ENCODE peak calls at places on chromosomes 5 and 9, in eight cellular contexts. A, B, H, P, N, J, Y and S are unnamed samples.

GRCh38 chr5:153619706-153620105 is 129.2 kb downstream of the GRIA1 start:
- DNase-seq in P (peak), B (no peak), Y (no peak), J (no peak), N (no peak), H (no peak), A (no peak), S (peak)

GRCh38 chr9:25964239-25964638 is 286.0 kb upstream of the TUSC1 start:
- DNase-seq in P (peak), N (no peak), B (peak), A (peak), H (no peak), Y (no peak), J (peak), S (peak)

GRCh38 chr9:129886226-129887174 is 51.2 kb downstream of the USP20 start:
- DNase-seq in P (no peak), N (no peak), B (peak), A (no peak), H (peak), Y (no peak), J (no peak), S (no peak)

GRCh38 chr9:134492281-134492691 is 149.3 kb upstream of the COL5A1 start:
- DNase-seq in B (no peak), N (no peak), Y (no peak), H (peak), J (no peak), P (no peak), A (no peak), S (no peak)

GRCh38 chr5:115381911-115382662 is 85.6 kb upstream of the CCDC112 start:
- DNase-seq in H (no peak), B (peak), P (no peak), A (no peak), J (no peak), N (no peak), Y (no peak), S (no peak)

GRCh38 chr5:93594591-93595419 is 11.8 kb downstream of the NR2F1 start:
- DNase-seq in N (no peak), B (peak), P (no peak), J (no peak), Y (peak), H (no peak), A (no peak), S (no peak)

GRCh38 chr5:143968071-143968878 is 156.3 kb downstream of the HMHB1 start:
- DNase-seq in N (no peak), J (peak), H (no peak), Y (no peak), B (peak), A (peak), P (peak), S (peak)

GRCh38 chr9:111955048-111955447 is 58.4 kb downstream of the UGCG start:
- DNase-seq in P (no peak), H (no peak), B (no peak), J (no peak), A (no peak), Y (no peak), N (no peak), S (no peak)

GRCh38 chr5:126054593-126055347 is 368.4 kb upstream of the GRAMD2B start:
- DNase-seq in J (no peak), P (peak), B (no peak), Y (no peak), A (no peak), N (no peak), H (no peak), S (no peak)

GRCh38 chr9:92455217-92455616 is 27.1 kb downstream of the ASPN start:
- DNase-seq in N (no peak), A (peak), J (peak), Y (no peak), P (peak), H (no peak), B (no peak), S (peak)

GRCh38 chr5:78508231-78508765 is 140.3 kb downstream of the LHFPL2 start:
- DNase-seq in Y (no peak), B (no peak), P (no peak), A (no peak), H (no peak), N (no peak), J (no peak), S (no peak)

GRCh38 chr9:121156263-121156731 is 45.4 kb downstream of the RAB14 start:
- DNase-seq in B (no peak), J (no peak), H (no peak), P (peak), Y (no peak), N (no peak), A (peak), S (peak)

GRCh38 chr9:17075758-17076485 is 58.9 kb upstream of the CNTLN start:
- DNase-seq in A (no peak), N (no peak), H (no peak), P (peak), Y (no peak), B (no peak), J (no peak), S (no peak)

GRCh38 chr5:96157077-96157780 is 195.6 kb upstream of the ELL2 start:
- DNase-seq in H (no peak), B (no peak), P (peak), A (no peak), N (no peak), Y (no peak), J (no peak), S (no peak)

GRCh38 chr9:23232831-23233230 is 593.2 kb downstream of the ELAVL2 start:
- DNase-seq in J (no peak), Y (no peak), B (no peak), H (no peak), A (no peak), N (no peak), P (no peak), S (no peak)

GRCh38 chr5:53369681-53370080 is 110.7 kb upstream of the FST start:
- DNase-seq in P (no peak), J (no peak), A (no peak), H (no peak), B (no peak), N (no peak), Y (no peak), S (no peak)

GRCh38 chr5:153965102-153965645 is 73.5 kb downstream of the FAM114A2 start:
- DNase-seq in Y (peak), A (peak), J (peak), N (no peak), H (no peak), P (peak), B (peak), S (peak)

GRCh38 chr5:68134033-68134668 is 81.4 kb upstream of the PIK3R1 start:
- DNase-seq in N (no peak), Y (no peak), A (no peak), H (no peak), J (no peak), B (no peak), P (no peak), S (peak)

GRCh38 chr9:83972286-83972685 is 7.7 kb downstream of the HNRNPK start:
- DNase-seq in A (no peak), P (no peak), B (no peak), H (no peak), N (no peak), Y (no peak), J (no peak), S (peak)

GRCh38 chr5:14439087-14439841 is 142.3 kb upstream of the OTULINL start:
- DNase-seq in N (no peak), J (no peak), Y (no peak), A (no peak), B (no peak), P (no peak), H (no peak), S (no peak)

GRCh38 chr9:105259274-105259673 is 14.8 kb downstream of the SLC44A1 start:
- DNase-seq in H (no peak), Y (no peak), J (no peak), B (no peak), A (peak), P (no peak), N (no peak), S (no peak)

GRCh38 chr9:122444366-122444765 is 33.4 kb downstream of the OR1J1 start:
- DNase-seq in Y (no peak), H (no peak), J (no peak), N (no peak), A (no peak), B (no peak), P (no peak), S (peak)